ENCODE peak calls at places on chromosomes 5 and 9, in five cellular contexts. One of them, this sample, is unnamed.
A peak's percentile ranks its signal among the peaks of the same experiment; 100 is the strongest.

GRCh38 chr9:7320139-7320538 is 479.4 kb downstream of the DMAC1 start:
- DNase-seq in endothelial cell of umbilical vein: peak; percentile 18
- DNase-seq in GM12891: no peak
- DNase-seq in Peyer's patch: no peak
- DNase-seq in suprapubic skin: no peak
- DNase-seq in this sample: peak; percentile 79

GRCh38 chr5:64690417-64691151 is at the start of gene SHISAL2B:
- DNase-seq in endothelial cell of umbilical vein: peak; percentile 10
- DNase-seq in GM12891: peak; percentile 37
- DNase-seq in suprapubic skin: no peak
- DNase-seq in Peyer's patch: no peak
- DNase-seq in this sample: peak; percentile 18

GRCh38 chr9:92534199-92535159 is 1.3 kb downstream of the ECM2 start:
- DNase-seq in endothelial cell of umbilical vein: peak; percentile 4
- DNase-seq in Peyer's patch: no peak
- DNase-seq in GM12891: no peak
- DNase-seq in suprapubic skin: no peak
- DNase-seq in this sample: no peak

GRCh38 chr9:131762356-131762932 is 22.6 kb upstream of the RAPGEF1 start:
- DNase-seq in suprapubic skin: peak; percentile 69
- DNase-seq in Peyer's patch: peak; percentile 85
- DNase-seq in GM12891: peak; percentile 90
- DNase-seq in endothelial cell of umbilical vein: peak; percentile 47
- DNase-seq in this sample: peak; percentile 68

GRCh38 chr9:70136632-70137031 is 93.0 kb downstream of the MAMDC2 start:
- DNase-seq in GM12891: no peak
- DNase-seq in Peyer's patch: no peak
- DNase-seq in endothelial cell of umbilical vein: peak; percentile 64
- DNase-seq in suprapubic skin: no peak
- DNase-seq in this sample: no peak

GRCh38 chr5:40446910-40447309 is 232.8 kb upstream of the PTGER4 start:
- DNase-seq in endothelial cell of umbilical vein: peak; percentile 48
- DNase-seq in suprapubic skin: no peak
- DNase-seq in Peyer's patch: no peak
- DNase-seq in GM12891: no peak
- DNase-seq in this sample: no peak

GRCh38 chr9:38249587-38250210 is 142.8 kb upstream of the ALDH1B1 start:
- DNase-seq in endothelial cell of umbilical vein: no peak
- DNase-seq in GM12891: no peak
- DNase-seq in Peyer's patch: no peak
- DNase-seq in suprapubic skin: no peak
- DNase-seq in this sample: no peak

GRCh38 chr9:109161471-109161870 is 5.6 kb downstream of the FRRS1L start:
- DNase-seq in endothelial cell of umbilical vein: no peak
- DNase-seq in Peyer's patch: no peak
- DNase-seq in GM12891: no peak
- DNase-seq in suprapubic skin: no peak
- DNase-seq in this sample: no peak

GRCh38 chr5:142959683-142960308 is 189.6 kb downstream of the ARHGAP26 start:
- DNase-seq in endothelial cell of umbilical vein: no peak
- DNase-seq in suprapubic skin: no peak
- DNase-seq in Peyer's patch: no peak
- DNase-seq in GM12891: no peak
- DNase-seq in this sample: no peak

GRCh38 chr9:132193227-132194110 is 31.6 kb downstream of the NTNG2 start:
- DNase-seq in Peyer's patch: no peak
- DNase-seq in suprapubic skin: no peak
- DNase-seq in endothelial cell of umbilical vein: no peak
- DNase-seq in GM12891: no peak
- DNase-seq in this sample: no peak

GRCh38 chr9:125399165-125399564 is 137.5 kb downstream of the GAPVD1 start:
- DNase-seq in Peyer's patch: no peak
- DNase-seq in endothelial cell of umbilical vein: no peak
- DNase-seq in suprapubic skin: no peak
- DNase-seq in GM12891: no peak
- DNase-seq in this sample: no peak

GRCh38 chr5:177474845-177475562 is 1.6 kb upstream of the DBN1 start:
- DNase-seq in GM12891: no peak
- DNase-seq in endothelial cell of umbilical vein: no peak
- DNase-seq in suprapubic skin: no peak
- DNase-seq in Peyer's patch: no peak
- DNase-seq in this sample: no peak

GRCh38 chr5:177472460-177473441 is 683 bp downstream of the DBN1 start:
- DNase-seq in suprapubic skin: no peak
- DNase-seq in Peyer's patch: no peak
- DNase-seq in endothelial cell of umbilical vein: peak; percentile 54
- DNase-seq in GM12891: peak; percentile 91
- DNase-seq in this sample: no peak

GRCh38 chr5:177474094-177474493 is 660 bp upstream of the DBN1 start:
- DNase-seq in Peyer's patch: no peak
- DNase-seq in endothelial cell of umbilical vein: no peak
- DNase-seq in suprapubic skin: no peak
- DNase-seq in GM12891: no peak
- DNase-seq in this sample: no peak

GRCh38 chr5:177471610-177472356 is 1.7 kb downstream of the DBN1 start:
- DNase-seq in GM12891: no peak
- DNase-seq in suprapubic skin: no peak
- DNase-seq in endothelial cell of umbilical vein: no peak
- DNase-seq in Peyer's patch: no peak
- DNase-seq in this sample: no peak

GRCh38 chr5:177473461-177473991 is at the start of gene DBN1:
- DNase-seq in Peyer's patch: no peak
- DNase-seq in endothelial cell of umbilical vein: peak; percentile 30
- DNase-seq in suprapubic skin: no peak
- DNase-seq in GM12891: peak; percentile 95
- DNase-seq in this sample: peak; percentile 37
- TF ChIP-seq POLR2A in Peyer's patch: no peak
- TF ChIP-seq POLR2A in endothelial cell of umbilical vein: peak; percentile 33
- TF ChIP-seq POLR2A in suprapubic skin: no peak
- TF ChIP-seq POLR2A in GM12891: no peak
- TF ChIP-seq POLR2A in this sample: no peak

GRCh38 chr5:14504816-14505215 is 76.8 kb upstream of the OTULINL start:
- DNase-seq in GM12891: no peak
- DNase-seq in suprapubic skin: no peak
- DNase-seq in endothelial cell of umbilical vein: no peak
- DNase-seq in Peyer's patch: no peak
- DNase-seq in this sample: no peak
- TF ChIP-seq POLR2A in GM12891: no peak
- TF ChIP-seq POLR2A in suprapubic skin: no peak
- TF ChIP-seq POLR2A in endothelial cell of umbilical vein: no peak
- TF ChIP-seq POLR2A in Peyer's patch: no peak
- TF ChIP-seq POLR2A in this sample: no peak

GRCh38 chr5:11602298-11602697 is 301.9 kb downstream of the CTNND2 start:
- DNase-seq in GM12891: no peak
- DNase-seq in Peyer's patch: no peak
- DNase-seq in suprapubic skin: no peak
- DNase-seq in endothelial cell of umbilical vein: no peak
- DNase-seq in this sample: no peak

GRCh38 chr5:11595045-11595444 is 309.2 kb downstream of the CTNND2 start:
- DNase-seq in suprapubic skin: no peak
- DNase-seq in GM12891: no peak
- DNase-seq in endothelial cell of umbilical vein: no peak
- DNase-seq in Peyer's patch: no peak
- DNase-seq in this sample: no peak

GRCh38 chr5:11596185-11596584 is 308.1 kb downstream of the CTNND2 start:
- DNase-seq in endothelial cell of umbilical vein: no peak
- DNase-seq in suprapubic skin: no peak
- DNase-seq in GM12891: no peak
- DNase-seq in Peyer's patch: no peak
- DNase-seq in this sample: no peak

GRCh38 chr5:11599499-11599898 is 304.7 kb downstream of the CTNND2 start:
- DNase-seq in GM12891: no peak
- DNase-seq in Peyer's patch: no peak
- DNase-seq in endothelial cell of umbilical vein: no peak
- DNase-seq in suprapubic skin: no peak
- DNase-seq in this sample: no peak

GRCh38 chr5:11596657-11597071 is 307.6 kb downstream of the CTNND2 start:
- DNase-seq in endothelial cell of umbilical vein: no peak
- DNase-seq in suprapubic skin: no peak
- DNase-seq in GM12891: no peak
- DNase-seq in Peyer's patch: no peak
- DNase-seq in this sample: no peak
- TF ChIP-seq POLR2A in endothelial cell of umbilical vein: no peak
- TF ChIP-seq POLR2A in suprapubic skin: no peak
- TF ChIP-seq POLR2A in GM12891: no peak
- TF ChIP-seq POLR2A in Peyer's patch: no peak
- TF ChIP-seq POLR2A in this sample: no peak

GRCh38 chr5:138467711-138468132 is 2.4 kb downstream of the EGR1 start:
- DNase-seq in suprapubic skin: no peak
- DNase-seq in GM12891: no peak
- DNase-seq in endothelial cell of umbilical vein: no peak
- DNase-seq in Peyer's patch: no peak
- DNase-seq in this sample: peak; percentile 48
- TF ChIP-seq POLR2A in suprapubic skin: no peak
- TF ChIP-seq POLR2A in GM12891: no peak
- TF ChIP-seq POLR2A in endothelial cell of umbilical vein: no peak
- TF ChIP-seq POLR2A in Peyer's patch: no peak
- TF ChIP-seq POLR2A in this sample: no peak

GRCh38 chr5:160421625-160422258 is at the start of gene PTTG1:
- DNase-seq in suprapubic skin: peak; percentile 96
- DNase-seq in GM12891: peak; percentile 62
- DNase-seq in endothelial cell of umbilical vein: peak; percentile 99
- DNase-seq in Peyer's patch: peak; percentile 97
- DNase-seq in this sample: peak; percentile 98
- TF ChIP-seq POLR2A in suprapubic skin: no peak
- TF ChIP-seq POLR2A in GM12891: peak; percentile 68
- TF ChIP-seq POLR2A in endothelial cell of umbilical vein: peak; percentile 74
- TF ChIP-seq POLR2A in Peyer's patch: no peak
- TF ChIP-seq POLR2A in this sample: peak; percentile 88